ENCODE peak calls at places on chromosomes 7 and 10, in ten cellular contexts. Y, L, S, K, R, J, D, P, N and W are unnamed samples.

GRCh38 chr10:31149835-31150512 is 118.3 kb upstream of the ZNF438 start:
- DNase-seq in Y (no peak), L (no peak), S (no peak), K (no peak), R (no peak), J (no peak), D (no peak), P (no peak), N (no peak), W (no peak)

GRCh38 chr7:18144171-18144570 is 116.5 kb upstream of the PRPS1L1 start:
- DNase-seq in Y (no peak), L (no peak), S (no peak), K (no peak), R (no peak), J (no peak), D (no peak), P (no peak), N (no peak), W (no peak)

GRCh38 chr10:86795353-86795752 is 38.9 kb downstream of the BMPR1A start:
- DNase-seq in Y (peak), L (no peak), S (no peak), K (no peak), R (no peak), J (no peak), D (no peak), P (peak), N (peak), W (peak)

GRCh38 chr10:778626-779330 is 89.3 kb upstream of the DIP2C start:
- DNase-seq in Y (no peak), L (no peak), S (no peak), K (no peak), R (no peak), J (no peak), D (no peak), P (no peak), N (no peak), W (no peak)

GRCh38 chr7:132819648-132820047 is 243.4 kb upstream of the PLXNA4 start:
- DNase-seq in Y (no peak), L (no peak), S (no peak), K (no peak), R (no peak), J (no peak), D (no peak), P (no peak), N (no peak), W (no peak)

GRCh38 chr10:29387269-29387668 is 98.4 kb downstream of the LYZL1 start:
- DNase-seq in Y (no peak), L (no peak), S (no peak), K (no peak), R (no peak), J (no peak), D (no peak), P (peak), N (no peak), W (no peak)

GRCh38 chr7:127831312-127832212 is 179.6 kb downstream of the SND1 start:
- DNase-seq in Y (no peak), L (no peak), S (no peak), K (no peak), R (no peak), J (no peak), D (no peak), P (peak), N (no peak), W (no peak)

GRCh38 chr10:28913850-28914249 is 236.5 kb downstream of the BAMBI start:
- DNase-seq in Y (peak), L (no peak), S (no peak), K (no peak), R (no peak), J (no peak), D (no peak), P (no peak), N (no peak), W (no peak)

GRCh38 chr7:31805209-31805818 is 118.3 kb downstream of the PPP1R17 start:
- DNase-seq in Y (no peak), L (no peak), S (no peak), K (no peak), R (no peak), J (no peak), D (no peak), P (no peak), N (no peak), W (no peak)

GRCh38 chr10:98041352-98042043 is 11.1 kb upstream of the CRTAC1 start:
- DNase-seq in Y (peak), L (peak), S (no peak), K (no peak), R (no peak), J (peak), D (peak), P (peak), N (peak), W (peak)

GRCh38 chr7:98881561-98882315 is 3.4 kb downstream of the TRRAP start:
- DNase-seq in Y (no peak), L (no peak), S (no peak), K (no peak), R (no peak), J (no peak), D (no peak), P (no peak), N (no peak), W (no peak)

GRCh38 chr10:5343561-5343960 is 21.2 kb upstream of the UCN3 start:
- DNase-seq in Y (peak), L (no peak), S (no peak), K (no peak), R (no peak), J (no peak), D (no peak), P (no peak), N (no peak), W (no peak)

GRCh38 chr10:71638087-71638576 is 81.4 kb downstream of the C10orf105 start:
- DNase-seq in Y (no peak), L (no peak), S (no peak), K (no peak), R (no peak), J (no peak), D (no peak), P (no peak), N (peak), W (no peak)

GRCh38 chr10:58651040-58651439 is 138.4 kb downstream of the BICC1 start:
- DNase-seq in Y (no peak), L (no peak), S (peak), K (no peak), R (no peak), J (no peak), D (no peak), P (peak), N (no peak), W (no peak)

GRCh38 chr10:36475746-36476145 is 649.7 kb upstream of the ANKRD30A start:
- DNase-seq in Y (no peak), L (no peak), S (no peak), K (no peak), R (no peak), J (no peak), D (no peak), P (no peak), N (no peak), W (no peak)

GRCh38 chr10:93993782-93994668 is at the start of gene PLCE1:
- DNase-seq in Y (peak), L (peak), S (peak), K (no peak), R (no peak), J (no peak), D (no peak), P (peak), N (peak), W (no peak)

GRCh38 chr7:133820584-133820983 is 306.6 kb upstream of the LRGUK start:
- DNase-seq in Y (no peak), L (no peak), S (no peak), K (no peak), R (no peak), J (no peak), D (no peak), P (no peak), N (no peak), W (no peak)

GRCh38 chr7:28835800-28836199 is 122.3 kb downstream of the TRIL start:
- DNase-seq in Y (no peak), L (no peak), S (no peak), K (no peak), R (no peak), J (no peak), D (no peak), P (no peak), N (no peak), W (no peak)

GRCh38 chr7:24619978-24620377 is 46.7 kb downstream of the PALS2 start:
- DNase-seq in Y (no peak), L (no peak), S (no peak), K (no peak), R (no peak), J (no peak), D (no peak), P (no peak), N (peak), W (no peak)

GRCh38 chr7:78323118-78323517 is 524.5 kb downstream of the PHTF2 start:
- DNase-seq in Y (no peak), L (no peak), S (no peak), K (no peak), R (no peak), J (no peak), D (no peak), P (no peak), N (no peak), W (no peak)

GRCh38 chr7:138185132-138185908 is 109.1 kb downstream of the AKR1D1 start:
- DNase-seq in Y (no peak), L (no peak), S (no peak), K (no peak), R (no peak), J (no peak), D (no peak), P (no peak), N (no peak), W (no peak)

GRCh38 chr7:114426824-114427223 is 12.2 kb downstream of the FOXP2 start:
- DNase-seq in Y (peak), L (no peak), S (no peak), K (no peak), R (no peak), J (no peak), D (no peak), P (peak), N (peak), W (no peak)

GRCh38 chr7:131507592-131508331 is 48.7 kb downstream of the PODXL start:
- DNase-seq in Y (peak), L (peak), S (peak), K (peak), R (peak), J (no peak), D (peak), P (peak), N (peak), W (peak)

GRCh38 chr7:133482626-133483025 is 229.7 kb downstream of the EXOC4 start:
- DNase-seq in Y (no peak), L (no peak), S (no peak), K (no peak), R (no peak), J (no peak), D (no peak), P (no peak), N (no peak), W (no peak)